ENCODE peak calls at places on chromosomes 13 and 19, in six cellular contexts. V is posterior cingulate gyrus; S is C1 segment of cervical spinal cord; Y is bronchial epithelial cell; H is stimulated activated CD4-positive, alpha-beta T cell treated with anti-CD3 and anti-CD28 coated beads, Interleukin-1b, Interleukin-23, amount 100 ng/mL, for 1 hour; T is NT2/D1. D is an unnamed sample.
A peak's percentile ranks its signal among the peaks of the same experiment; 100 is the strongest.

GRCh38 chr19:42683917-42684513 is 56.3 kb downstream of the PSG3 start:
- DNase-seq in Y (peak; percentile 42), T (peak; percentile 20), V (no peak), S (no peak), H (no peak), D (no peak)

GRCh38 chr13:101262306-101262705 is 154.0 kb downstream of the NALCN start:
- DNase-seq in V (no peak), T (no peak), H (no peak), S (no peak), Y (no peak), D (no peak)

GRCh38 chr19:18967358-18968146 is 26.5 kb upstream of the HOMER3 start:
- DNase-seq in Y (peak; percentile 79), T (no peak), V (no peak), S (no peak), H (no peak), D (no peak)

GRCh38 chr13:66837246-66837645 is 392.9 kb downstream of the PCDH9 start:
- DNase-seq in T (no peak), V (no peak), Y (no peak), H (no peak), S (no peak), D (no peak)

GRCh38 chr13:42218576-42218975 is 53.4 kb upstream of the AKAP11 start:
- DNase-seq in H (no peak), V (no peak), T (no peak), Y (peak; percentile 31), S (no peak), D (no peak)

GRCh38 chr13:78177306-78177705 is 258.7 kb upstream of the EDNRB start:
- DNase-seq in S (no peak), T (no peak), H (no peak), Y (no peak), V (no peak), D (no peak)

GRCh38 chr13:47723898-47724297 is 277.2 kb downstream of the SUCLA2 start:
- DNase-seq in H (no peak), T (no peak), S (no peak), Y (no peak), V (no peak), D (no peak)

GRCh38 chr19:18506545-18506944 is 15.3 kb downstream of the ELL start:
- DNase-seq in T (no peak), H (no peak), Y (no peak), V (no peak), S (no peak), D (no peak)

GRCh38 chr13:52785721-52786120 is 46.1 kb upstream of the CNMD start:
- DNase-seq in H (no peak), Y (peak; percentile 22), S (peak; percentile 19), T (no peak), V (no peak), D (no peak)

GRCh38 chr19:39001016-39001415 is 25.5 kb upstream of the FBXO17 start:
- DNase-seq in V (no peak), S (no peak), Y (no peak), H (no peak), T (no peak), D (no peak)

GRCh38 chr19:17784201-17785008 is 10.5 kb upstream of the B3GNT3 start:
- DNase-seq in H (peak; percentile 39), Y (peak; percentile 37), S (peak; percentile 9), V (peak; percentile 65), T (peak; percentile 81), D (peak; percentile 54)

GRCh38 chr19:45251452-45252354 is 632 bp downstream of the MARK4 start:
- DNase-seq in H (no peak), Y (no peak), S (no peak), V (no peak), T (no peak), D (no peak)

GRCh38 chr19:33424181-33424580 is 50.7 kb downstream of the CEBPG start:
- DNase-seq in Y (no peak), H (no peak), V (no peak), S (no peak), T (no peak), D (no peak)

GRCh38 chr19:51698296-51698695 is 5.2 kb downstream of the SPACA6 start:
- DNase-seq in V (no peak), H (no peak), S (no peak), T (no peak), Y (no peak), D (no peak)

GRCh38 chr13:109868583-109869311 is 82.4 kb upstream of the IRS2 start:
- DNase-seq in S (no peak), Y (peak; percentile 71), T (no peak), H (no peak), V (no peak), D (no peak)

GRCh38 chr13:71879129-71879535 is 12.1 kb upstream of the DACH1 start:
- DNase-seq in V (no peak), Y (peak; percentile 32), S (no peak), T (no peak), H (no peak), D (no peak)

GRCh38 chr19:8305798-8306197 is 2.4 kb downstream of the CD320 start:
- DNase-seq in V (no peak), S (no peak), Y (no peak), H (no peak), T (no peak), D (no peak)

GRCh38 chr19:16942583-16942982 is 53.8 kb downstream of the F2RL3 start:
- DNase-seq in S (no peak), T (no peak), H (no peak), V (no peak), Y (no peak), D (no peak)

GRCh38 chr13:99995503-99996176 is 14.1 kb downstream of the ZIC2 start:
- DNase-seq in Y (peak; percentile 34), H (no peak), T (no peak), S (no peak), V (no peak), D (no peak)

GRCh38 chr19:18741124-18741493 is 50.0 kb downstream of the COMP start:
- DNase-seq in S (no peak), H (no peak), T (no peak), V (no peak), Y (no peak), D (no peak)

GRCh38 chr19:46206176-46206575 is 23.4 kb upstream of the IGFL1 start:
- DNase-seq in V (no peak), H (no peak), S (no peak), T (no peak), Y (peak; percentile 92), D (no peak)

GRCh38 chr19:3980353-3981251 is 4.7 kb downstream of the EEF2 start:
- DNase-seq in T (no peak), V (no peak), Y (no peak), S (no peak), H (no peak), D (no peak)

GRCh38 chr19:32330149-32330548 is 15.3 kb upstream of the ZNF507 start:
- DNase-seq in S (no peak), H (no peak), Y (no peak), T (no peak), V (no peak), D (no peak)

GRCh38 chr13:105231579-105231978 is 1303.9 kb downstream of the EFNB2 start:
- DNase-seq in V (no peak), S (no peak), H (no peak), Y (no peak), T (no peak), D (no peak)

GRCh38 chr19:45443462-45444317 is 20.0 kb upstream of the ERCC1 start:
- DNase-seq in T (no peak), S (peak; percentile 58), H (no peak), V (peak; percentile 80), Y (peak; percentile 84), D (peak; percentile 21)

GRCh38 chr19:39498262-39499081 is at the start of gene DLL3:
- DNase-seq in V (no peak), T (no peak), H (no peak), Y (no peak), S (no peak), D (peak; percentile 86)

GRCh38 chr19:7829561-7830271 is at the start of gene EVI5L:
- DNase-seq in Y (peak; percentile 100), T (peak; percentile 99), S (peak; percentile 100), H (peak; percentile 98), V (peak; percentile 99), D (peak; percentile 86)

GRCh38 chr13:31945202-31945978 is 86.2 kb upstream of the FRY start:
- DNase-seq in H (no peak), T (no peak), Y (peak; percentile 96), V (no peak), S (no peak), D (peak; percentile 48)

GRCh38 chr13:112846411-112847115 is 122.5 kb upstream of the MCF2L start:
- DNase-seq in Y (no peak), H (no peak), V (no peak), T (no peak), S (no peak), D (no peak)

GRCh38 chr19:35027851-35028599 is 2.2 kb upstream of the SCN1B start:
- DNase-seq in S (no peak), Y (no peak), T (no peak), H (no peak), V (no peak), D (no peak)

GRCh38 chr13:94712812-94713555 is 639 bp upstream of the SOX21 start:
- DNase-seq in T (no peak), V (peak; percentile 38), S (no peak), Y (no peak), H (no peak), D (no peak)

GRCh38 chr19:47641891-47642485 is 33.1 kb downstream of the BICRA start:
- DNase-seq in V (no peak), S (no peak), H (no peak), Y (peak; percentile 30), T (no peak), D (no peak)

GRCh38 chr13:102400619-102401125 is 1.2 kb downstream of the FGF14 start:
- DNase-seq in V (peak; percentile 23), Y (peak; percentile 23), S (no peak), H (no peak), T (no peak), D (no peak)

D was measured in NCI-H187.